ENCODE peak calls at places on chromosomes 3 and 15, in seven cellular contexts. One of them, this sample, is unnamed.

GRCh38 chr15:76346666-76347506 is 10.3 kb downstream of the ISL2 start:
- DNase-seq in CD8-positive, alpha-beta T cell: no peak
- DNase-seq in GM03348: peak; percentile 29
- DNase-seq in NCI-H1417: no peak
- DNase-seq in OCI-LY7: no peak
- DNase-seq in foreskin fibroblast: peak; percentile 87
- DNase-seq in epithelial cell of proximal tubule: no peak
- DNase-seq in this sample: peak; percentile 34

GRCh38 chr15:89777821-89778380 is 1.8 kb downstream of the MESP2 start:
- DNase-seq in NCI-H1417: no peak
- DNase-seq in foreskin fibroblast: no peak
- DNase-seq in GM03348: no peak
- DNase-seq in epithelial cell of proximal tubule: no peak
- DNase-seq in OCI-LY7: no peak
- DNase-seq in CD8-positive, alpha-beta T cell: no peak
- DNase-seq in this sample: no peak

GRCh38 chr3:117748131-117748530 is 1038.6 kb downstream of the TUSC7 start:
- DNase-seq in OCI-LY7: no peak
- DNase-seq in GM03348: no peak
- DNase-seq in CD8-positive, alpha-beta T cell: no peak
- DNase-seq in epithelial cell of proximal tubule: no peak
- DNase-seq in foreskin fibroblast: no peak
- DNase-seq in NCI-H1417: no peak
- DNase-seq in this sample: no peak

GRCh38 chr3:8324727-8325126 is 176.9 kb upstream of the LMCD1 start:
- DNase-seq in NCI-H1417: peak; percentile 8
- DNase-seq in foreskin fibroblast: peak; percentile 75
- DNase-seq in CD8-positive, alpha-beta T cell: peak; percentile 40
- DNase-seq in epithelial cell of proximal tubule: no peak
- DNase-seq in OCI-LY7: peak; percentile 47
- DNase-seq in GM03348: peak; percentile 77
- DNase-seq in this sample: peak; percentile 11

GRCh38 chr15:57509121-57509520 is 82.6 kb upstream of the MYZAP start:
- DNase-seq in NCI-H1417: no peak
- DNase-seq in epithelial cell of proximal tubule: peak; percentile 68
- DNase-seq in foreskin fibroblast: peak; percentile 43
- DNase-seq in GM03348: peak; percentile 53
- DNase-seq in OCI-LY7: no peak
- DNase-seq in CD8-positive, alpha-beta T cell: no peak
- DNase-seq in this sample: no peak

GRCh38 chr15:74956648-74957300 is at the start of gene RPP25:
- DNase-seq in CD8-positive, alpha-beta T cell: peak; percentile 62
- DNase-seq in epithelial cell of proximal tubule: no peak
- DNase-seq in NCI-H1417: peak; percentile 84
- DNase-seq in GM03348: peak; percentile 89
- DNase-seq in foreskin fibroblast: peak; percentile 83
- DNase-seq in OCI-LY7: peak; percentile 80
- DNase-seq in this sample: peak; percentile 85

GRCh38 chr3:48030188-48030587 is 14.0 kb upstream of the MAP4 start:
- DNase-seq in CD8-positive, alpha-beta T cell: no peak
- DNase-seq in OCI-LY7: no peak
- DNase-seq in epithelial cell of proximal tubule: no peak
- DNase-seq in GM03348: no peak
- DNase-seq in NCI-H1417: no peak
- DNase-seq in foreskin fibroblast: no peak
- DNase-seq in this sample: no peak

GRCh38 chr3:19487386-19487785 is 339.1 kb downstream of the KCNH8 start:
- DNase-seq in NCI-H1417: no peak
- DNase-seq in foreskin fibroblast: no peak
- DNase-seq in CD8-positive, alpha-beta T cell: no peak
- DNase-seq in OCI-LY7: no peak
- DNase-seq in epithelial cell of proximal tubule: no peak
- DNase-seq in GM03348: no peak
- DNase-seq in this sample: no peak

GRCh38 chr15:87777054-87777498 is 479.5 kb downstream of the NTRK3 start:
- DNase-seq in CD8-positive, alpha-beta T cell: no peak
- DNase-seq in GM03348: peak; percentile 88
- DNase-seq in NCI-H1417: no peak
- DNase-seq in epithelial cell of proximal tubule: peak; percentile 57
- DNase-seq in OCI-LY7: no peak
- DNase-seq in foreskin fibroblast: peak; percentile 35
- DNase-seq in this sample: no peak

GRCh38 chr3:174644287-174644686 is 214.8 kb upstream of the NAALADL2 start:
- DNase-seq in CD8-positive, alpha-beta T cell: no peak
- DNase-seq in OCI-LY7: no peak
- DNase-seq in epithelial cell of proximal tubule: no peak
- DNase-seq in GM03348: no peak
- DNase-seq in foreskin fibroblast: no peak
- DNase-seq in NCI-H1417: no peak
- DNase-seq in this sample: no peak

GRCh38 chr3:37096292-37096691 is 78.1 kb downstream of the LRRFIP2 start:
- DNase-seq in OCI-LY7: no peak
- DNase-seq in foreskin fibroblast: peak; percentile 79
- DNase-seq in epithelial cell of proximal tubule: no peak
- DNase-seq in GM03348: peak; percentile 63
- DNase-seq in CD8-positive, alpha-beta T cell: no peak
- DNase-seq in NCI-H1417: no peak
- DNase-seq in this sample: no peak

GRCh38 chr15:31440754-31441298 is 114.2 kb downstream of the KLF13 start:
- DNase-seq in NCI-H1417: no peak
- DNase-seq in OCI-LY7: no peak
- DNase-seq in CD8-positive, alpha-beta T cell: peak; percentile 41
- DNase-seq in foreskin fibroblast: peak; percentile 72
- DNase-seq in epithelial cell of proximal tubule: no peak
- DNase-seq in GM03348: peak; percentile 62
- DNase-seq in this sample: no peak

GRCh38 chr15:52464478-52464877 is 64.2 kb downstream of the MYO5A start:
- DNase-seq in CD8-positive, alpha-beta T cell: no peak
- DNase-seq in foreskin fibroblast: peak; percentile 52
- DNase-seq in NCI-H1417: no peak
- DNase-seq in OCI-LY7: peak; percentile 58
- DNase-seq in epithelial cell of proximal tubule: no peak
- DNase-seq in GM03348: no peak
- DNase-seq in this sample: no peak

This sample was measured in germinal center.